ENCODE peak calls at places on chromosomes 6 and 20, in eight cellular contexts. J, P, S, K, F, V, L and Q are unnamed samples.

GRCh38 chr6:34911822-34912221 is 22.8 kb downstream of the ANKS1A start:
- DNase-seq in J (no peak), P (peak; percentile 60), S (no peak), K (no peak), F (no peak), V (no peak), L (no peak), Q (no peak)

GRCh38 chr20:44247676-44248419 is 740 bp downstream of the GDAP1L1 start:
- DNase-seq in J (peak; percentile 58), P (no peak), S (peak; percentile 95), K (peak; percentile 94), F (peak; percentile 0), V (peak; percentile 25), L (peak; percentile 39), Q (no peak)

GRCh38 chr6:137808191-137808590 is 58.9 kb upstream of the TNFAIP3 start:
- DNase-seq in J (no peak), P (peak; percentile 93), S (no peak), K (no peak), F (peak; percentile 75), V (no peak), L (peak; percentile 69), Q (no peak)

GRCh38 chr6:44920952-44921491 is 407.1 kb upstream of the RUNX2 start:
- DNase-seq in J (no peak), P (no peak), S (no peak), K (no peak), F (no peak), V (no peak), L (no peak), Q (no peak)

GRCh38 chr6:111992851-111993250 is 61.1 kb upstream of the CCN6 start:
- DNase-seq in J (no peak), P (no peak), S (peak; percentile 23), K (no peak), F (no peak), V (no peak), L (no peak), Q (no peak)

GRCh38 chr6:158655569-158656450 is 6.0 kb downstream of the SYTL3 start:
- DNase-seq in J (no peak), P (peak; percentile 61), S (peak; percentile 44), K (no peak), F (no peak), V (no peak), L (no peak), Q (no peak)

GRCh38 chr6:111585241-111585968 is 20.3 kb downstream of the TRAF3IP2 start:
- DNase-seq in J (no peak), P (no peak), S (no peak), K (no peak), F (peak; percentile 43), V (no peak), L (peak; percentile 67), Q (no peak)

GRCh38 chr6:100342830-100343229 is 121.9 kb downstream of the SIM1 start:
- DNase-seq in J (no peak), P (peak; percentile 44), S (no peak), K (no peak), F (peak; percentile 43), V (no peak), L (no peak), Q (no peak)

GRCh38 chr6:144179237-144179636 is 28.9 kb downstream of the STX11 start:
- DNase-seq in J (no peak), P (no peak), S (no peak), K (no peak), F (no peak), V (no peak), L (no peak), Q (no peak)

DNA sequence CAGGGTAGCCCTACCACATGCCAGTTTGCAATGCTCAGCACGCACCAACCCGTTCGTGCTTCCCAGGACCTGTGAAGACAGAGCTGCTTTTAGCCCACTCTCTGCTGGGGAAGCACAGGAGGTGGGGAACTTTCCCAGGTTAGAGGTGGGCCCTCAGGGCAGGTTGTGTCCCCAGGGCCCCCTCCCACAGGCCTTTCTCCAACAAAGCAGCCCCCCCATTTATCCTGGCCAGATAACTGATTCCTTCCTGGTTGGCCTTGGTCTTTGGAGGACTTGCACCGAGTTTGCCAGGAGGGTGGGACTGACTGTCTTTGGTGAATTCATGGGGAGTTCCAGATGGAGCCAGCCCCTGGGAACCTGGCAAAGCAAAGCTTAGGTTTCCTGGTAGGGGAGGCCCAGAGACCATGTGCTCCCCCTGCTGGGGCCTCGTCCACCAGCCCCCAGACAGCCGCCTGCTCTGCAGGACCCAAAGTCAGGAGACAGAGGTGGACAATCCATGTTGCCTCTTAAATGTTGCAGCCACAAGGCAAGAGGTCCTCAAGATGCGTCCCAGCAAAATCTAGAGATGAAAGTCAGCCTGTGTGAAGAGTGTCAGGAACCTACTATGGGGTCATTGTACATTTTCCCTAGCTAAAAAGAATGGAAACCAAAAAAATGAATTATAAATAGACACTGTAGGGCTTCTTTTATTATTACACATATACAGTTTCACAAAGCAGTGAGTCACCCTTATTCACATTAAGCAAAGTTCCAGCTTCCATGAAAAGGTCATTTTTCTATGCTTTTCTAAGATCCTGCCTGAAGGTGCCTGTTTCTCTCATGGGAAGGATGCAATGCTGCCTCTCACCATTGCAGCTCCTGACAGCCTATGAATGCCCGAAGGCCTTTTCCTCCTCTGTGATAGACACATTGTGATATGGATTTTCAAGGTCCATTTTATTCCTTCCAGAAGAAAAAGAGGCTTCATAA is 497.8 kb downstream of the PREX1 start:
- DNase-seq in J (peak; percentile 60), P (peak; percentile 43), S (peak; percentile 79), K (peak; percentile 58), F (no peak), V (peak; percentile 71), L (peak; percentile 23), Q (no peak)
- TF ChIP-seq CTCF in J (peak; percentile 51), P (peak; percentile 29), S (peak; percentile 79), K (peak; percentile 56), F (peak; percentile 26), V (peak; percentile 76), L (no peak), Q (peak; percentile 39)

GRCh38 chr6:38968702-38969149 is 79.9 kb upstream of the GLP1R start:
- DNase-seq in J (no peak), P (no peak), S (no peak), K (no peak), F (no peak), V (no peak), L (no peak), Q (no peak)

GRCh38 chr6:38975621-38976049 is 72.9 kb upstream of the GLP1R start:
- DNase-seq in J (no peak), P (no peak), S (no peak), K (no peak), F (no peak), V (no peak), L (no peak), Q (no peak)

GRCh38 chr6:38977101-38977500 is 71.5 kb upstream of the GLP1R start:
- DNase-seq in J (no peak), P (no peak), S (peak; percentile 55), K (peak; percentile 10), F (no peak), V (no peak), L (no peak), Q (no peak)

GRCh38 chr6:38974389-38975133 is 74.0 kb upstream of the GLP1R start:
- DNase-seq in J (no peak), P (no peak), S (no peak), K (no peak), F (peak; percentile 47), V (no peak), L (no peak), Q (no peak)

DNA sequence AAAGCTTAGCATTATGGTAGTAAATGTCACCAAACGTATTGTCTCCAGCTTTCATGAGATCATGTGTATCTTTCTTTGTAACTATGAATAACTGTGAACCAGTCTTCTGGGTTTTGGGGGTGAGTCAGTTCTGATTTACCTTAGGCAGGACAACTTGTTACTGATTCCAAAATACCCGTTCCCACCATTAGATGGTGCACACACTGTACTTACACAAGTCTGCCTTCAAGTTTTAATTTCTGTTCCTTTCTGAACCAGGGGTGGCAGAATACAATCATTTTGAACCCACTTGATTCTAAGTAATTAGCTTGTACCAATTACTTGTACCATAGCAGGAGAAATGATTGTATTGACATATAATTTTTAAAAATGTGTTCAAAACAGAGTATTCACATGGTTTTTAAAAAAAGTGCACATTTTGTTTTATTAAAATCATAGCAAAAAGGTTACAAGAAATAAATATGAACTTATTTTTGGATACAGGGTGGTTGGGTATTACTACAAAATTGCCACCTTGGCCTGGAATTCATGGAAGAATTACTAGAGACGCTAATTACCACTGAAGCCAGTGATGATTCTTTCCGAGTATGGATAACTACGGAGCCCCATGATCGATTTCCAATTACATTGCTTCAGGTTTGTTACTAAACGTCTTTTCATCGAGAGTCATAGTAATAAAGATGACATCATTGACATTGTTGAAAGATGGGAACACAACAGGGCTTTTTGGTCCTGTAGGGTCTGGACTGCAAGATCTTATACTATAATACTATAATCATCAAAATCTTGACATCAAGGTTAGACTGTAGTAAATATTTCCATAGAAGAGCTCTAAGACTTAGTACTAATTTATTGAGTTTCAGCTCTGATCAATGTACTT is 75.2 kb upstream of the GLP1R start:
- DNase-seq in J (peak; percentile 50), P (peak; percentile 67), S (no peak), K (peak; percentile 56), F (peak; percentile 72), V (peak; percentile 18), L (peak; percentile 67), Q (peak; percentile 46)
- TF ChIP-seq CTCF in J (peak; percentile 58), P (peak; percentile 79), S (peak; percentile 76), K (peak; percentile 66), F (peak; percentile 78), V (peak; percentile 69), L (peak; percentile 76), Q (peak; percentile 62)

DNA sequence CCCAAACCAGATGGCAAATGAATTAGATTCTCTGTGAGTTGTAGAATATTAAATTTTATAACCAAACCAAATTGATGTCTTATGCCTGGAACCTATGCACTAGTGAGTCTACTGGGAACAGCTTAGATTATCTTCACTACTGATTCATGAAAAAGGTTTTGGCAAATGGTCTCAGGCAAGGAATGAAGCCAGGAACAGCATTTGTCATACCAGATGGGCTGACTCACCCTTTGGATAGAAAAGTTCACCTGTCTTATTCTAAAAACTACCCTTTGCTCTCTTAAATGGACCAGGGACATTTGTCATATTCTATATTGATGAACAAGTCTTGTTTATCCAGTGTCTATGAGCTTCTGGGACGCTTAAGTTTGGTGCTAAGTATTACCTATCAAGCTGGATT is 135.4 kb upstream of the ECI2 start:
- DNase-seq in J (no peak), P (peak; percentile 60), S (no peak), K (no peak), F (peak; percentile 28), V (no peak), L (peak; percentile 71), Q (no peak)
- TF ChIP-seq CTCF in J (no peak), P (no peak), S (no peak), K (no peak), F (no peak), V (no peak), L (no peak), Q (no peak)

GRCh38 chr20:42442728-42443127 is 747.0 kb downstream of the PTPRT start:
- DNase-seq in J (no peak), P (no peak), S (no peak), K (no peak), F (no peak), V (no peak), L (no peak), Q (no peak)
- TF ChIP-seq CTCF in J (no peak), P (no peak), S (no peak), K (no peak), F (no peak), V (no peak), L (no peak), Q (no peak)